ENCODE peak calls at places on chromosomes 3 and 15, in seven cellular contexts. U is Panc1, R is cardiac fibroblast, J is MM.1S, D is MCF 10A, S is WTC11, W is lower leg skin. X is an unnamed sample.

GRCh38 chr15:78565951-78566774 is 843 bp downstream of the CHRNA5 start:
- DNase-seq in U (peak), R (peak), J (peak), D (peak), S (peak), W (no peak), X (no peak)

GRCh38 chr15:64857421-64857820 is 15.7 kb downstream of the PLEKHO2 start:
- DNase-seq in U (no peak), R (peak), J (no peak), D (peak), S (no peak), W (no peak), X (peak)

GRCh38 chr3:54888873-54889272 is 39.0 kb downstream of the LRTM1 start:
- DNase-seq in U (no peak), R (peak), J (no peak), D (peak), S (no peak), W (no peak), X (no peak)

GRCh38 chr3:25293736-25294135 is 134.3 kb upstream of the RARB start:
- DNase-seq in U (no peak), R (peak), J (no peak), D (peak), S (no peak), W (no peak), X (no peak)

GRCh38 chr3:97138914-97139541 is 324.6 kb downstream of the EPHA6 start:
- DNase-seq in U (no peak), R (peak), J (peak), D (peak), S (peak), W (no peak), X (no peak)

GRCh38 chr3:8968375-8968882 is 5.2 kb upstream of the RAD18 start:
- DNase-seq in U (no peak), R (no peak), J (no peak), D (no peak), S (no peak), W (no peak), X (no peak)

GRCh38 chr3:4841225-4841624 is 138.0 kb upstream of the BHLHE40 start:
- DNase-seq in U (no peak), R (no peak), J (no peak), D (no peak), S (no peak), W (no peak), X (peak)

GRCh38 chr3:132342183-132342582 is 25.0 kb downstream of the ACP3 start:
- DNase-seq in U (no peak), R (peak), J (no peak), D (peak), S (no peak), W (no peak), X (no peak)

GRCh38 chr3:185176756-185177359 is 24.0 kb upstream of the C3orf70 start:
- DNase-seq in U (peak), R (peak), J (peak), D (peak), S (peak), W (no peak), X (no peak)

GRCh38 chr3:141147657-141148056 is 84.0 kb upstream of the PXYLP1 start:
- DNase-seq in U (no peak), R (no peak), J (no peak), D (peak), S (no peak), W (no peak), X (no peak)

GRCh38 chr3:159451067-159451466 is 537.6 kb upstream of the IL12A start:
- DNase-seq in U (no peak), R (peak), J (no peak), D (peak), S (no peak), W (no peak), X (no peak)

GRCh38 chr3:47420044-47420430 is 39.2 kb downstream of the PTPN23 start:
- DNase-seq in U (no peak), R (no peak), J (no peak), D (no peak), S (no peak), W (no peak), X (no peak)

GRCh38 chr3:150215616-150216015 is 192.5 kb upstream of the TSC22D2 start:
- DNase-seq in U (no peak), R (no peak), J (no peak), D (no peak), S (no peak), W (no peak), X (no peak)

GRCh38 chr3:99119312-99119810 is 217.9 kb upstream of the DCBLD2 start:
- DNase-seq in U (no peak), R (peak), J (no peak), D (no peak), S (no peak), W (no peak), X (peak)

GRCh38 chr3:194826594-194826993 is 140.9 kb downstream of the FAM43A start:
- DNase-seq in U (no peak), R (no peak), J (no peak), D (no peak), S (no peak), W (no peak), X (no peak)

GRCh38 chr3:84547971-84548970 is 410.5 kb upstream of the CADM2 start:
- DNase-seq in U (peak), R (peak), J (peak), D (peak), S (peak), W (no peak), X (no peak)

GRCh38 chr3:13016083-13016725 is 57.0 kb downstream of the IQSEC1 start:
- DNase-seq in U (no peak), R (no peak), J (peak), D (no peak), S (no peak), W (no peak), X (no peak)

GRCh38 chr15:98363416-98363815 is 284.9 kb upstream of the IGF1R start:
- DNase-seq in U (no peak), R (no peak), J (no peak), D (no peak), S (no peak), W (no peak), X (no peak)

GRCh38 chr3:54427501-54427900 is 305.1 kb downstream of the CACNA2D3 start:
- DNase-seq in U (no peak), R (no peak), J (no peak), D (no peak), S (no peak), W (no peak), X (no peak)

GRCh38 chr3:167813169-167814123 is 77.9 kb downstream of the SERPINI1 start:
- DNase-seq in U (no peak), R (no peak), J (no peak), D (no peak), S (no peak), W (no peak), X (no peak)

GRCh38 chr3:130276203-130276803 is 69.2 kb upstream of the COL6A5 start:
- DNase-seq in U (peak), R (peak), J (peak), D (peak), S (no peak), W (no peak), X (peak)

GRCh38 chr15:90036806-90037509 is 35.8 kb downstream of the ZNF710 start:
- DNase-seq in U (no peak), R (no peak), J (no peak), D (no peak), S (no peak), W (no peak), X (no peak)

GRCh38 chr3:164049836-164050235 is 1028.5 kb downstream of the SI start:
- DNase-seq in U (no peak), R (no peak), J (no peak), D (no peak), S (no peak), W (no peak), X (no peak)

GRCh38 chr15:60179786-60180391 is 175.8 kb downstream of the FOXB1 start:
- DNase-seq in U (peak), R (peak), J (peak), D (peak), S (no peak), W (no peak), X (no peak)

GRCh38 chr3:197367081-197367780 is 68.8 kb upstream of the DLG1 start:
- DNase-seq in U (no peak), R (peak), J (no peak), D (peak), S (no peak), W (no peak), X (no peak)

GRCh38 chr15:25811481-25811906 is 51.6 kb downstream of the ATP10A start:
- DNase-seq in U (no peak), R (no peak), J (peak), D (no peak), S (no peak), W (no peak), X (no peak)

GRCh38 chr15:63402498-63403253 is 21.0 kb upstream of the CA12 start:
- DNase-seq in U (peak), R (peak), J (peak), D (peak), S (no peak), W (no peak), X (no peak)

GRCh38 chr3:51712511-51712931 is 5.7 kb downstream of the GRM2 start:
- DNase-seq in U (no peak), R (no peak), J (no peak), D (no peak), S (peak), W (no peak), X (no peak)

GRCh38 chr3:113212155-113212844 is 943 bp downstream of the BOC start:
- DNase-seq in U (no peak), R (peak), J (no peak), D (no peak), S (peak), W (no peak), X (no peak)

GRCh38 chr3:43185256-43185655 is 79.4 kb upstream of the POMGNT2 start:
- DNase-seq in U (no peak), R (no peak), J (no peak), D (no peak), S (no peak), W (no peak), X (no peak)

GRCh38 chr3:41320953-41321641 is 121.8 kb downstream of the CTNNB1 start:
- DNase-seq in U (no peak), R (no peak), J (no peak), D (no peak), S (no peak), W (no peak), X (no peak)

GRCh38 chr3:148226246-148226645 is 471.5 kb upstream of the AGTR1 start:
- DNase-seq in U (no peak), R (no peak), J (no peak), D (peak), S (no peak), W (no peak), X (no peak)

GRCh38 chr3:117278424-117279190 is 569.0 kb downstream of the TUSC7 start:
- DNase-seq in U (peak), R (peak), J (no peak), D (peak), S (no peak), W (no peak), X (peak)

GRCh38 chr3:182258538-182259177 is 534.6 kb upstream of the ATP11B start:
- DNase-seq in U (peak), R (peak), J (peak), D (peak), S (no peak), W (no peak), X (no peak)

GRCh38 chr15:88238618-88239430 is 17.7 kb downstream of the NTRK3 start:
- DNase-seq in U (no peak), R (peak), J (no peak), D (no peak), S (no peak), W (no peak), X (no peak)

DNA sequence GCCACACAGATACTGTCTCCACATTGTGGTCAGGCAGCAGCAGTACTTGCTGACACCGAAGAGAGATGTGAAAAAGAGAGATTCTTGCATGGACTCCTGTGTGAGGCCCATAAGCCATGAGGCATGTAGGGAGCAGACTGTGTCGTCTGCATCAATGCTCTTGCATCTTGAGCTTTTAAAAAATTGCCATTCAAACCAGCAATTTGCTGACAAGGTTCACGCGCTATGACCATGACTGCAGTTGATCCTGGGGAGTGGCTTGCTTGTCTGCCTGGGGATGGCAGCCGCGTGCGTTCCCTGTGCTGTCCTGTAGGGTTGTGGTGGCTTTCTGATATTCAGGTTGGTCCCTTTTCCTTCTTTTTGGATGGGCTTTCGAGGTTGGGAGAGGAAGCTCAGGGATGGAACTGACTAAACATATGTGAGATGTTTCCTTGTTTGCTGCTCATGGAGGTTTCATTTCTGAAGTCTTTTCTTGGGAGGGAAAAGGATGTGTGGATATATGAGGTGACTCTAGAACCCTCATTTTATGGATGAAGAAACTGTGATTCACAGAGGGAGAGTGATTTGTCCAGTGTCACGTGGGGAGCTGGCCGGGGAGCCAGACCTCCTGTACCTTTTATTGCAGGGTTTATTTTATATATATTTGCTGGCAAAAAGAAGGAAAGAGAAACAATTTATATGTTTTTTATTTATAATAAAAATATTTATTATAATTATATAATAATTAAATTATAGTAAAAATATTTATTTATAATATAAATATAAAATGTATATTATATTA is 48.6 kb downstream of the LPP start:
- DNase-seq in U (no peak), R (no peak), J (no peak), D (no peak), S (peak), W (no peak), X (no peak)
- TF ChIP-seq CTCF in U (peak), R (no peak), J (no peak), D (no peak), S (no peak), W (no peak), X (peak)

DNA sequence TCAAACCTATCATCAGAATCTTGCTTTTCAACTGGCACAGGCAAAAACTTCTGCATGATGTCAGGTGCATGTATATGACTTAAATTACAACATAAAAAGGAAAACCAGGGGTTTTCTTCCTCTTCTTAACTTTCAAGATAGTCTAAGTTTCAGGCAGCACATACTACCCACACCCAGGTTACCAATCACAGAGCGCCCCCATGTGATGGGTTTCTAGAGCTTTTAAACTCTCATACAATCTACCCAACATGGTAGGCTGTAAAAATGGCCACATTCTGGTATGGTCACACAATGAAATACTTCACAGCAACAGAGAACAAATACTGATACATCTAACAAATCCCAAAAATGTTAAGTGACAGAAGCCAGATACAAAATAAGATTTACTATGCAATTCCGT is 7.4 kb downstream of the MESD start:
- DNase-seq in U (no peak), R (no peak), J (no peak), D (no peak), S (no peak), W (no peak), X (no peak)
- TF ChIP-seq CTCF in U (peak), R (no peak), J (no peak), D (no peak), S (no peak), W (no peak), X (peak)

DNA sequence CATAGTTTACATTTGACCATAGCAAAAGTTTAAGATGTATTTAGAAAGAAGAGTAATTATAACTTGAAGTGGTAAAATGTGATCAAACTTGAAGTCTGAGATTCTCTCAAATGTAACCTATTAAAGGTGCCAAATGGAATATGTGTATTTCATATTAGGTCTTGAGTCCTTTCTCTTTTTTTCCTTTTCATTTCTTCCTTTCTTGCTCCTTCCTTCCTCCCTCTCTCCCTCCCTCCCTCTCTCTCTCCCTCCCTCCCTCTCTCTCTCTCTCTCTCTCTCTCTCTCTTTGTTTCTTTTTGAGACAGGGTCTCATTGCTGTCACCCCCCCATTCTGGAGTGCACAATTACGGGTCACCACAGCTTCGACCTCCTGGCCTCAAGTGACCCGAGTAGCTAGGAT is 47.7 kb downstream of the MAP2K5 start:
- DNase-seq in U (no peak), R (no peak), J (no peak), D (no peak), S (no peak), W (no peak), X (no peak)
- TF ChIP-seq CTCF in U (no peak), R (no peak), J (no peak), D (no peak), S (no peak), W (no peak), X (no peak)

GRCh38 chr3:107543666-107544065 is 20.9 kb downstream of the BBX start:
- DNase-seq in U (no peak), R (peak), J (no peak), D (peak), S (no peak), W (no peak), X (no peak)
- TF ChIP-seq CTCF in U (peak), R (peak), J (no peak), D (peak), S (no peak), W (no peak), X (peak)

GRCh38 chr3:143041901-143042300 is 40.5 kb downstream of the U2SURP start:
- DNase-seq in U (no peak), R (no peak), J (no peak), D (no peak), S (no peak), W (no peak), X (peak)

GRCh38 chr3:143035466-143036214 is 34.3 kb downstream of the U2SURP start:
- DNase-seq in U (no peak), R (peak), J (no peak), D (peak), S (no peak), W (no peak), X (no peak)

GRCh38 chr3:143036557-143036956 is 35.2 kb downstream of the U2SURP start:
- DNase-seq in U (no peak), R (no peak), J (peak), D (no peak), S (no peak), W (no peak), X (no peak)

GRCh38 chr3:143040264-143040879 is 39.0 kb downstream of the U2SURP start:
- DNase-seq in U (no peak), R (peak), J (no peak), D (peak), S (no peak), W (no peak), X (no peak)

GRCh38 chr3:143037867-143038266 is 36.5 kb downstream of the U2SURP start:
- DNase-seq in U (no peak), R (no peak), J (no peak), D (peak), S (no peak), W (no peak), X (no peak)
- TF ChIP-seq CTCF in U (peak), R (peak), J (no peak), D (peak), S (no peak), W (no peak), X (no peak)

X was measured in epithelial cell of proximal tubule.